ENCODE peak calls at places on chromosomes 16 and 17, in ten cellular contexts. P, W, Q, N, A, U, B, R, O and T are unnamed samples.

GRCh38 chr16:56941092-56941491 is 9.2 kb downstream of the HERPUD1 start:
- DNase-seq in P (no peak), W (no peak), Q (no peak), N (no peak), A (no peak), U (no peak), B (no peak), R (no peak), O (no peak), T (no peak)

GRCh38 chr16:81928975-81929374 is 82.3 kb downstream of the SDR42E1 start:
- DNase-seq in P (no peak), W (no peak), Q (no peak), N (no peak), A (no peak), U (no peak), B (no peak), R (no peak), O (no peak), T (no peak)

GRCh38 chr16:65975049-65975708 is 391.3 kb upstream of the CDH5 start:
- DNase-seq in P (peak; percentile 16), W (peak; percentile 86), Q (peak; percentile 67), N (no peak), A (no peak), U (no peak), B (peak; percentile 86), R (peak; percentile 66), O (no peak), T (no peak)

GRCh38 chr16:8971416-8971815 is 7.7 kb upstream of the USP7 start:
- DNase-seq in P (no peak), W (no peak), Q (no peak), N (no peak), A (no peak), U (no peak), B (no peak), R (no peak), O (no peak), T (no peak)

GRCh38 chr16:30369091-30369937 is 980 bp downstream of the TBC1D10B start:
- DNase-seq in P (no peak), W (no peak), Q (no peak), N (no peak), A (no peak), U (no peak), B (no peak), R (no peak), O (peak; percentile 26), T (peak; percentile 60)

GRCh38 chr17:59004338-59005111 is 102.2 kb downstream of the TRIM37 start:
- DNase-seq in P (peak; percentile 59), W (peak; percentile 68), Q (peak; percentile 54), N (peak; percentile 58), A (peak; percentile 29), U (peak; percentile 58), B (peak; percentile 53), R (peak; percentile 70), O (peak; percentile 69), T (peak; percentile 72)

GRCh38 chr17:19533718-19534561 is at the start of gene SLC47A1:
- DNase-seq in P (no peak), W (no peak), Q (no peak), N (peak; percentile 66), A (peak; percentile 56), U (no peak), B (no peak), R (peak; percentile 72), O (peak; percentile 22), T (peak; percentile 43)

GRCh38 chr17:58304735-58305486 is 23.7 kb downstream of the TSPOAP1 start:
- DNase-seq in P (no peak), W (no peak), Q (no peak), N (peak; percentile 48), A (no peak), U (no peak), B (no peak), R (no peak), O (no peak), T (no peak)

GRCh38 chr17:33033176-33033575 is 41.5 kb downstream of the SPACA3 start:
- DNase-seq in P (no peak), W (no peak), Q (no peak), N (no peak), A (no peak), U (no peak), B (no peak), R (no peak), O (no peak), T (no peak)

GRCh38 chr17:77645441-77646430 is 312.8 kb upstream of the TNRC6C start:
- DNase-seq in P (no peak), W (no peak), Q (peak; percentile 44), N (no peak), A (no peak), U (no peak), B (no peak), R (no peak), O (no peak), T (no peak)

GRCh38 chr16:27779719-27780161 is 229.8 kb downstream of the KATNIP start:
- DNase-seq in P (no peak), W (peak; percentile 61), Q (peak; percentile 47), N (no peak), A (no peak), U (no peak), B (peak; percentile 46), R (peak; percentile 33), O (peak; percentile 61), T (peak; percentile 72)

GRCh38 chr16:10558746-10559641 is 21.4 kb downstream of the EMP2 start:
- DNase-seq in P (no peak), W (peak; percentile 82), Q (peak; percentile 77), N (no peak), A (peak; percentile 65), U (peak; percentile 75), B (no peak), R (no peak), O (no peak), T (no peak)

GRCh38 chr17:2214047-2214717 is 89.4 kb downstream of the SMG6 start:
- DNase-seq in P (no peak), W (peak; percentile 95), Q (peak; percentile 87), N (no peak), A (peak; percentile 79), U (peak; percentile 58), B (peak; percentile 93), R (no peak), O (no peak), T (no peak)

GRCh38 chr17:73452056-73452455 is 140.3 kb upstream of the CDC42EP4 start:
- DNase-seq in P (no peak), W (no peak), Q (no peak), N (no peak), A (no peak), U (no peak), B (no peak), R (no peak), O (no peak), T (no peak)

GRCh38 chr17:73455050-73455687 is 143.4 kb upstream of the CDC42EP4 start:
- DNase-seq in P (no peak), W (no peak), Q (no peak), N (no peak), A (no peak), U (no peak), B (no peak), R (no peak), O (no peak), T (peak; percentile 42)

GRCh38 chr17:73458191-73458590 is 146.4 kb upstream of the CDC42EP4 start:
- DNase-seq in P (no peak), W (no peak), Q (no peak), N (no peak), A (no peak), U (no peak), B (no peak), R (no peak), O (no peak), T (no peak)

GRCh38 chr17:73455767-73456166 is 144.0 kb upstream of the CDC42EP4 start:
- DNase-seq in P (no peak), W (no peak), Q (no peak), N (no peak), A (no peak), U (no peak), B (no peak), R (no peak), O (no peak), T (no peak)

DNA sequence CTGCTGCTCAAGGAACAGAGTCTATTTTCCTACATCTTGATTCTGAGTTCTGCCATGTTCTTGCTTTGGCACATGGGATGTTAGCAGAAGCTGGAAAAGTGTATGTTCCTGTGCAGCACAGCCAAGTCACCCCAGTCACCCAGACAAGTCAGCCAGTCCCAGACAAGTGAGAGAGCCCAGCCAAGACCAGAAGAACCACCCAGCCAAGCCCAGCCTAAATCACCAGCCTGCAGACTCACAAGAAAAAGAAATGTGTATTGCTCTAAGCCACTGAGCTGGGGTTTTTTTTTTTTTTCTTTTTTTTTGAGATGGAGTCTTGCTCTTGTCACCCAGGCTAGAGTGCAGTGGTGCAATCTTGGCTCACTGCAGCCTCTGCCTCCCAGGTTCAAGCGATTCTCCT is 141.3 kb upstream of the CDC42EP4 start:
- DNase-seq in P (no peak), W (no peak), Q (no peak), N (no peak), A (no peak), U (no peak), B (no peak), R (no peak), O (no peak), T (no peak)
- TF ChIP-seq CTCF in P (no peak), W (no peak), Q (no peak), N (no peak), A (no peak), U (no peak), B (no peak), R (no peak), O (no peak), T (no peak)

GRCh38 chr17:68972119-68972704 is 17.0 kb upstream of the ABCA8 start:
- DNase-seq in P (peak; percentile 15), W (peak; percentile 57), Q (peak; percentile 47), N (no peak), A (no peak), U (no peak), B (peak; percentile 36), R (peak; percentile 20), O (peak; percentile 14), T (no peak)
- TF ChIP-seq CTCF in P (peak; percentile 77), W (peak; percentile 70), Q (peak; percentile 84), N (no peak), A (peak; percentile 50), U (peak; percentile 62), B (peak; percentile 79), R (peak; percentile 83), O (peak; percentile 74), T (peak; percentile 60)

DNA sequence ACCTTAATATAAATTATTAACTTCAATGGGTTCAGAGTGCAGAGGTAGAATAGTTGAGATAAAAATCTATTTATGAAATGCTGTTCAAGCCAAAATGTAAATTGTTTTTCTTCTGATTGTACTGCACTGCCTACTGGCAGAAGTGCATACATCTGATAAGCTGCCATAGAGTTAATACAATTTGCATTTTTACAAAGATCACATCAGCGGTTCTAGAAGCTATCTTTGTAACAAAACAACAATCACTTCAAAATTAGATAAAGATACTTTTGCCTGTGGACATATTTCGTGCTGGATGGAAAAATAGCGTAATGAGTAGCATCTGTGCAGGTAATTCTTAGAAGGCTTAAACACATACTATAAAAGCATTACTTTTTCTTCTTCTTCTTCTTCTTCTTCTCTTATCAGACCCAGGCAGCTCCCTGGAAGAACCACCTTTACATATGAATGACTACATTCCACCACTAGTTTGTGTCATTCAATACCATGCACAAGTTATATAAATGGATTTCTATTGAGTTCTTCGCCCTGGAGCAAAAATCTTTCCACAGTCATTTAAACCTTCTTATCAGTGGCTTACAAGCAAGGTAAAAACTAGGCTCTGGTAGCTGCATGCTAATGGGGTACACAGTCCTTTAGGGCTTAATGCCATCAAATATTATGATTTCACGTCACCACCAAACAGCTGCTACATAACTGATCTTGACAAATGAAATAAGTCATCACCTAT is 47.0 kb downstream of the SYNRG start:
- DNase-seq in P (no peak), W (no peak), Q (no peak), N (no peak), A (no peak), U (no peak), B (no peak), R (no peak), O (no peak), T (no peak)
- TF ChIP-seq CTCF in P (no peak), W (no peak), Q (no peak), N (no peak), A (no peak), U (no peak), B (no peak), R (no peak), O (no peak), T (no peak)

GRCh38 chr17:5439446-5439764 is 450 bp upstream of the C1QBP start:
- DNase-seq in P (no peak), W (no peak), Q (no peak), N (no peak), A (no peak), U (no peak), B (no peak), R (no peak), O (no peak), T (no peak)
- TF ChIP-seq CTCF in P (no peak), W (no peak), Q (no peak), N (no peak), A (peak; percentile 11), U (peak; percentile 35), B (no peak), R (peak; percentile 34), O (peak; percentile 27), T (no peak)